ENCODE peak calls at places on chromosomes 3 and 15, in eight cellular contexts. One of them, this sample, is unnamed.

GRCh38 chr15:65395567-65396185 is 17.9 kb upstream of the IGDCC3 start:
- DNase-seq in colonic mucosa: no peak
- DNase-seq in kidney epithelial cell: no peak
- DNase-seq in psoas muscle: no peak
- DNase-seq in heart right ventricle: no peak
- DNase-seq in left lung: no peak
- DNase-seq in CD4-positive, alpha-beta T cell: no peak
- DNase-seq in neural crest cell: no peak
- DNase-seq in this sample: no peak

GRCh38 chr3:10017636-10018292 is 8.5 kb upstream of the FANCD2 start:
- DNase-seq in colonic mucosa: no peak
- DNase-seq in kidney epithelial cell: no peak
- DNase-seq in psoas muscle: no peak
- DNase-seq in heart right ventricle: no peak
- DNase-seq in left lung: no peak
- DNase-seq in CD4-positive, alpha-beta T cell: no peak
- DNase-seq in neural crest cell: no peak
- DNase-seq in this sample: no peak

GRCh38 chr3:194137314-194138097 is 1.6 kb downstream of the HES1 start:
- DNase-seq in colonic mucosa: peak; percentile 75
- DNase-seq in kidney epithelial cell: no peak
- DNase-seq in psoas muscle: peak; percentile 73
- DNase-seq in heart right ventricle: peak; percentile 80
- DNase-seq in left lung: peak; percentile 91
- DNase-seq in CD4-positive, alpha-beta T cell: no peak
- DNase-seq in neural crest cell: peak; percentile 33
- DNase-seq in this sample: no peak

GRCh38 chr3:51354172-51354571 is 30.9 kb upstream of the MANF start:
- DNase-seq in colonic mucosa: no peak
- DNase-seq in kidney epithelial cell: no peak
- DNase-seq in psoas muscle: no peak
- DNase-seq in heart right ventricle: no peak
- DNase-seq in left lung: no peak
- DNase-seq in CD4-positive, alpha-beta T cell: no peak
- DNase-seq in neural crest cell: no peak
- DNase-seq in this sample: no peak

GRCh38 chr3:126435456-126436315 is 40.0 kb downstream of the ZXDC start:
- DNase-seq in colonic mucosa: peak; percentile 10
- DNase-seq in kidney epithelial cell: no peak
- DNase-seq in psoas muscle: no peak
- DNase-seq in heart right ventricle: no peak
- DNase-seq in left lung: peak; percentile 50
- DNase-seq in CD4-positive, alpha-beta T cell: no peak
- DNase-seq in neural crest cell: no peak
- DNase-seq in this sample: no peak

GRCh38 chr3:129000742-129001100 is 383 bp upstream of the EFCC1 start:
- DNase-seq in colonic mucosa: no peak
- DNase-seq in kidney epithelial cell: no peak
- DNase-seq in psoas muscle: no peak
- DNase-seq in heart right ventricle: no peak
- DNase-seq in left lung: no peak
- DNase-seq in CD4-positive, alpha-beta T cell: no peak
- DNase-seq in neural crest cell: no peak
- DNase-seq in this sample: no peak

GRCh38 chr3:149965278-149965677 is 5.4 kb downstream of the PFN2 start:
- DNase-seq in colonic mucosa: no peak
- DNase-seq in kidney epithelial cell: no peak
- DNase-seq in psoas muscle: no peak
- DNase-seq in heart right ventricle: no peak
- DNase-seq in left lung: no peak
- DNase-seq in CD4-positive, alpha-beta T cell: no peak
- DNase-seq in neural crest cell: no peak
- DNase-seq in this sample: no peak

GRCh38 chr15:68930268-68931022 is at the start of gene SPESP1:
- DNase-seq in colonic mucosa: peak; percentile 76
- DNase-seq in kidney epithelial cell: no peak
- DNase-seq in psoas muscle: peak; percentile 59
- DNase-seq in heart right ventricle: peak; percentile 49
- DNase-seq in left lung: peak; percentile 85
- DNase-seq in CD4-positive, alpha-beta T cell: peak; percentile 17
- DNase-seq in neural crest cell: no peak
- DNase-seq in this sample: no peak

GRCh38 chr15:64099379-64099778 is 3.6 kb downstream of the SNX1 start:
- DNase-seq in colonic mucosa: no peak
- DNase-seq in kidney epithelial cell: no peak
- DNase-seq in psoas muscle: no peak
- DNase-seq in heart right ventricle: no peak
- DNase-seq in left lung: no peak
- DNase-seq in CD4-positive, alpha-beta T cell: no peak
- DNase-seq in neural crest cell: no peak
- DNase-seq in this sample: no peak

GRCh38 chr3:192332386-192333291 is 394.7 kb downstream of the FGF12 start:
- DNase-seq in colonic mucosa: no peak
- DNase-seq in kidney epithelial cell: no peak
- DNase-seq in psoas muscle: no peak
- DNase-seq in heart right ventricle: no peak
- DNase-seq in left lung: no peak
- DNase-seq in CD4-positive, alpha-beta T cell: no peak
- DNase-seq in neural crest cell: no peak
- DNase-seq in this sample: no peak

GRCh38 chr3:41418961-41419691 is 219.8 kb downstream of the CTNNB1 start:
- DNase-seq in colonic mucosa: no peak
- DNase-seq in kidney epithelial cell: peak; percentile 32
- DNase-seq in psoas muscle: no peak
- DNase-seq in heart right ventricle: no peak
- DNase-seq in left lung: no peak
- DNase-seq in CD4-positive, alpha-beta T cell: no peak
- DNase-seq in neural crest cell: no peak
- DNase-seq in this sample: no peak

GRCh38 chr3:19543212-19543841 is 390.7 kb downstream of the EFHB start:
- DNase-seq in colonic mucosa: no peak
- DNase-seq in kidney epithelial cell: no peak
- DNase-seq in psoas muscle: no peak
- DNase-seq in heart right ventricle: no peak
- DNase-seq in left lung: no peak
- DNase-seq in CD4-positive, alpha-beta T cell: no peak
- DNase-seq in neural crest cell: no peak
- DNase-seq in this sample: no peak

GRCh38 chr3:30112904-30113484 is 493.4 kb upstream of the TGFBR2 start:
- DNase-seq in colonic mucosa: no peak
- DNase-seq in kidney epithelial cell: no peak
- DNase-seq in psoas muscle: no peak
- DNase-seq in heart right ventricle: no peak
- DNase-seq in left lung: no peak
- DNase-seq in CD4-positive, alpha-beta T cell: no peak
- DNase-seq in neural crest cell: no peak
- DNase-seq in this sample: no peak

GRCh38 chr3:196749125-196749524 is 9.5 kb downstream of the PAK2 start:
- DNase-seq in colonic mucosa: no peak
- DNase-seq in kidney epithelial cell: no peak
- DNase-seq in psoas muscle: no peak
- DNase-seq in heart right ventricle: no peak
- DNase-seq in left lung: no peak
- DNase-seq in CD4-positive, alpha-beta T cell: no peak
- DNase-seq in neural crest cell: no peak
- DNase-seq in this sample: no peak

GRCh38 chr3:39814007-39814406 is 4.6 kb downstream of the MYRIP start:
- DNase-seq in colonic mucosa: no peak
- DNase-seq in kidney epithelial cell: peak; percentile 12
- DNase-seq in psoas muscle: no peak
- DNase-seq in heart right ventricle: peak; percentile 13
- DNase-seq in left lung: no peak
- DNase-seq in CD4-positive, alpha-beta T cell: no peak
- DNase-seq in neural crest cell: no peak
- DNase-seq in this sample: no peak

GRCh38 chr3:73868688-73869315 is 244.1 kb upstream of the PDZRN3 start:
- DNase-seq in colonic mucosa: peak; percentile 40
- DNase-seq in kidney epithelial cell: no peak
- DNase-seq in psoas muscle: no peak
- DNase-seq in heart right ventricle: peak; percentile 29
- DNase-seq in left lung: no peak
- DNase-seq in CD4-positive, alpha-beta T cell: no peak
- DNase-seq in neural crest cell: peak; percentile 54
- DNase-seq in this sample: no peak

GRCh38 chr3:143895805-143896204 is 47.5 kb upstream of the SLC9A9 start:
- DNase-seq in colonic mucosa: no peak
- DNase-seq in kidney epithelial cell: no peak
- DNase-seq in psoas muscle: no peak
- DNase-seq in heart right ventricle: no peak
- DNase-seq in left lung: no peak
- DNase-seq in CD4-positive, alpha-beta T cell: no peak
- DNase-seq in neural crest cell: no peak
- DNase-seq in this sample: no peak
- TF ChIP-seq CTCF in colonic mucosa: no peak
- TF ChIP-seq CTCF in kidney epithelial cell: peak; percentile 6
- TF ChIP-seq CTCF in psoas muscle: peak; percentile 19
- TF ChIP-seq CTCF in heart right ventricle: peak; percentile 34
- TF ChIP-seq CTCF in left lung: peak; percentile 13
- TF ChIP-seq CTCF in CD4-positive, alpha-beta T cell: no peak
- TF ChIP-seq CTCF in neural crest cell: peak; percentile 59
- TF ChIP-seq CTCF in this sample: no peak

GRCh38 chr15:78810377-78811123 is 714 bp downstream of the ADAMTS7 start:
- DNase-seq in colonic mucosa: peak; percentile 63
- DNase-seq in kidney epithelial cell: no peak
- DNase-seq in psoas muscle: peak; percentile 64
- DNase-seq in heart right ventricle: peak; percentile 69
- DNase-seq in left lung: peak; percentile 82
- DNase-seq in CD4-positive, alpha-beta T cell: no peak
- DNase-seq in neural crest cell: peak; percentile 51
- DNase-seq in this sample: no peak
- TF ChIP-seq CTCF in colonic mucosa: no peak
- TF ChIP-seq CTCF in kidney epithelial cell: no peak
- TF ChIP-seq CTCF in psoas muscle: no peak
- TF ChIP-seq CTCF in heart right ventricle: peak; percentile 22
- TF ChIP-seq CTCF in left lung: no peak
- TF ChIP-seq CTCF in CD4-positive, alpha-beta T cell: no peak
- TF ChIP-seq CTCF in neural crest cell: no peak
- TF ChIP-seq CTCF in this sample: no peak

GRCh38 chr3:142929109-142929508 is 34.4 kb downstream of the PAQR9 start:
- DNase-seq in colonic mucosa: peak; percentile 57
- DNase-seq in kidney epithelial cell: no peak
- DNase-seq in psoas muscle: peak; percentile 36
- DNase-seq in heart right ventricle: peak; percentile 28
- DNase-seq in left lung: no peak
- DNase-seq in CD4-positive, alpha-beta T cell: no peak
- DNase-seq in neural crest cell: no peak
- DNase-seq in this sample: no peak

GRCh38 chr3:142930510-142930909 is 33.0 kb downstream of the PAQR9 start:
- DNase-seq in colonic mucosa: no peak
- DNase-seq in kidney epithelial cell: no peak
- DNase-seq in psoas muscle: no peak
- DNase-seq in heart right ventricle: no peak
- DNase-seq in left lung: no peak
- DNase-seq in CD4-positive, alpha-beta T cell: no peak
- DNase-seq in neural crest cell: no peak
- DNase-seq in this sample: no peak

GRCh38 chr3:142929890-142930289 is 33.6 kb downstream of the PAQR9 start:
- DNase-seq in colonic mucosa: no peak
- DNase-seq in kidney epithelial cell: no peak
- DNase-seq in psoas muscle: no peak
- DNase-seq in heart right ventricle: no peak
- DNase-seq in left lung: no peak
- DNase-seq in CD4-positive, alpha-beta T cell: no peak
- DNase-seq in neural crest cell: no peak
- DNase-seq in this sample: no peak

GRCh38 chr3:142934128-142934896 is 29.2 kb downstream of the PAQR9 start:
- DNase-seq in colonic mucosa: no peak
- DNase-seq in kidney epithelial cell: no peak
- DNase-seq in psoas muscle: no peak
- DNase-seq in heart right ventricle: no peak
- DNase-seq in left lung: no peak
- DNase-seq in CD4-positive, alpha-beta T cell: no peak
- DNase-seq in neural crest cell: no peak
- DNase-seq in this sample: no peak

DNA sequence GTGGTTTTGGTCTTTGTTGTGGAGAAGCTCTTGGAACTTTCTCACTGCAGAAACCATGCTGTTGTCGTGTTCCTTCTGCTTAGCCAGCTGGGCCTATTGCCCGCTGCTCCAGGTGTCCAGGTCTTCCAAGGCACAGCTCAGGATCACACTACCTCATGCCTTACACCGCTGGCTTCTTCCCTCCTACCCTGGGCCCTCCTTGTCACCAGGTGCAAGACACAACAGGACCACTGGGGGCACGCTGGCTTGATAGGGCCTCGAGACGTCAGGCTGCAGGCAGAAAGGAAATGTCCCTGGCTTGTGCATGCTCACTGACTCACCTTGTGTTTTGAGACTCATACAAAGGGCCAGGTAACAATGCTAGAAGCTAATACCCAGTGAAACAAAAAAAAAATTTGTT is 32.3 kb downstream of the PAQR9 start:
- DNase-seq in colonic mucosa: no peak
- DNase-seq in kidney epithelial cell: no peak
- DNase-seq in psoas muscle: no peak
- DNase-seq in heart right ventricle: no peak
- DNase-seq in left lung: no peak
- DNase-seq in CD4-positive, alpha-beta T cell: no peak
- DNase-seq in neural crest cell: no peak
- DNase-seq in this sample: no peak
- TF ChIP-seq CTCF in colonic mucosa: no peak
- TF ChIP-seq CTCF in kidney epithelial cell: no peak
- TF ChIP-seq CTCF in psoas muscle: no peak
- TF ChIP-seq CTCF in heart right ventricle: no peak
- TF ChIP-seq CTCF in left lung: no peak
- TF ChIP-seq CTCF in CD4-positive, alpha-beta T cell: no peak
- TF ChIP-seq CTCF in neural crest cell: no peak
- TF ChIP-seq CTCF in this sample: no peak

DNA sequence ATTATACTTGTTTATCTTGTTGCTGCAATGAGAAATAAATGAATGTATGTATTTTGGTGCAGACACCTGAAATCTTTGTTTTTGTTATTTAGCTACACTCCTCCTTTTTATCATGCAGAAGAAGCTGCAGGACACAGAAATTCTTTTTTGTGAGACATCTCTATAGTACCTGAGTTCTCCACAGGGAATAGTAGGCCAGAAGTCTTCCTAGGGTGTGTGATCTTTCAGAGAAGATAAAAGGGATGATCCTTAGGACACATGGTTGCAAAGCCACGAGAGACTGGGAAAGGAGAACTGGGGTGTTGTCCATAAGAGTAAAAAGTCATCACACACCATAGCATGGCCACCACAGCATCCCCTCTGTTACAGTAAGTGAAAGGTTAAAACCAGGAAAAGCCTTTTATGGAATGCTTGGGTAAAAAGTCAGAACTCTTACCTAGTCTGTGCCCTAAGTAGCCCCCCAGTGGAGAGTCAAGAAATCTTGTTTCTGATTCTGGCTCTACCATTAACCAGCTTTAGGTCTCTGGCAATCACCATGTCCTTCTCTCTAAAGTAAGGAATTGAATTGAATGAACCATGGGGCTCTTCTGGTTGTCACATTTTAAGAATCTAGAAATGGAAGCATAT is 31.9 kb upstream of the ADGRG7 start:
- DNase-seq in colonic mucosa: no peak
- DNase-seq in kidney epithelial cell: no peak
- DNase-seq in psoas muscle: no peak
- DNase-seq in heart right ventricle: no peak
- DNase-seq in left lung: no peak
- DNase-seq in CD4-positive, alpha-beta T cell: no peak
- DNase-seq in neural crest cell: no peak
- DNase-seq in this sample: no peak
- TF ChIP-seq CTCF in colonic mucosa: no peak
- TF ChIP-seq CTCF in kidney epithelial cell: no peak
- TF ChIP-seq CTCF in psoas muscle: no peak
- TF ChIP-seq CTCF in heart right ventricle: no peak
- TF ChIP-seq CTCF in left lung: no peak
- TF ChIP-seq CTCF in CD4-positive, alpha-beta T cell: no peak
- TF ChIP-seq CTCF in neural crest cell: no peak
- TF ChIP-seq CTCF in this sample: no peak